ENCODE peak calls at places on chromosome 9, in six cellular contexts. R is activated T-helper 1 cell treated with Interleukin-2 at 50 U/mL for 16 hours; C is stimulated activated naive B cell treated with anti-CD40 and anti-IgM and Interleukin-4, amounts not matched to agents 10 μg/mL and 1 μg/mL and 100 μg/mL, for 72 hours; L is effector memory CD4-positive, alpha-beta T cell; Z is activated CD4-positive, alpha-beta memory T cell treated with anti-CD3 and anti-CD28 coated beads for 36 hours; G is upper lobe of right lung. O is an unnamed sample.

GRCh38 chr9:90290716-90291485 is 351.7 kb downstream of the DIRAS2 start:
- DNase-seq in C (no peak), L (no peak), R (no peak), Z (no peak), G (no peak), O (no peak)

GRCh38 chr9:126491256-126491879 is 122.4 kb upstream of the LMX1B start:
- DNase-seq in R (peak; percentile 24), L (peak; percentile 33), G (no peak), Z (peak; percentile 61), C (no peak), O (peak; percentile 45)

GRCh38 chr9:130431536-130432303 is 13.0 kb upstream of the ASS1 start:
- DNase-seq in R (no peak), L (no peak), C (no peak), Z (no peak), G (no peak), O (no peak)

GRCh38 chr9:128333368-128333969 is 6.9 kb upstream of the SLC27A4 start:
- DNase-seq in G (no peak), Z (no peak), C (no peak), L (no peak), R (no peak), O (no peak)

GRCh38 chr9:89850633-89851325 is 246.0 kb downstream of the GADD45G start:
- DNase-seq in C (no peak), R (no peak), Z (no peak), L (no peak), G (peak; percentile 64), O (peak; percentile 20)

GRCh38 chr9:132878695-132879064 is at the start of gene SPACA9:
- DNase-seq in Z (peak; percentile 53), G (peak; percentile 87), R (no peak), C (no peak), L (peak; percentile 3), O (peak; percentile 15)

GRCh38 chr9:107292811-107293554 is 9.9 kb downstream of the RAD23B start:
- DNase-seq in G (no peak), C (no peak), R (no peak), Z (no peak), L (no peak), O (no peak)

GRCh38 chr9:88235615-88236014 is 97.3 kb upstream of the SPATA31C2 start:
- DNase-seq in Z (no peak), G (no peak), R (no peak), C (no peak), L (no peak), O (no peak)

GRCh38 chr9:124210697-124211096 is 47.1 kb upstream of the NEK6 start:
- DNase-seq in R (no peak), C (peak; percentile 57), L (no peak), G (no peak), Z (peak; percentile 77), O (no peak)

GRCh38 chr9:101130089-101130488 is 101.6 kb downstream of the PLPPR1 start:
- DNase-seq in Z (no peak), L (no peak), C (no peak), G (no peak), R (no peak), O (no peak)

GRCh38 chr9:70120834-70121510 is 77.3 kb downstream of the MAMDC2 start:
- DNase-seq in C (no peak), G (no peak), Z (peak; percentile 15), R (no peak), L (no peak), O (peak; percentile 98)

GRCh38 chr9:32384364-32385134 is at the start of gene ACO1:
- DNase-seq in C (peak; percentile 76), G (peak; percentile 96), R (peak; percentile 81), L (peak; percentile 79), Z (peak; percentile 87), O (peak; percentile 83)

GRCh38 chr9:35689601-35690446 is at the start of gene TPM2:
- DNase-seq in R (no peak), Z (no peak), C (no peak), G (no peak), L (no peak), O (peak; percentile 55)

GRCh38 chr9:93134740-93135444 is 841 bp upstream of the NINJ1 start:
- DNase-seq in L (no peak), Z (no peak), C (no peak), G (no peak), R (no peak), O (no peak)

GRCh38 chr9:133460405-133461175 is 812 bp downstream of the CACFD1 start:
- DNase-seq in G (peak; percentile 89), C (peak; percentile 81), R (peak; percentile 13), Z (peak; percentile 44), L (no peak), O (peak; percentile 19)

GRCh38 chr9:108467653-108468324 is 388.0 kb downstream of the ACTL7B start:
- DNase-seq in R (no peak), G (no peak), L (no peak), C (no peak), Z (no peak), O (no peak)

GRCh38 chr9:137316012-137316981 is 14.2 kb upstream of the NRARP start:
- DNase-seq in L (no peak), R (no peak), G (peak; percentile 70), C (peak; percentile 9), Z (peak; percentile 15), O (peak; percentile 32)

GRCh38 chr9:76401580-76402354 is 7.5 kb upstream of the RFK start:
- DNase-seq in G (no peak), C (no peak), L (no peak), Z (no peak), R (no peak), O (no peak)

GRCh38 chr9:113381909-113382411 is 5.2 kb upstream of the HDHD3 start:
- DNase-seq in L (no peak), R (no peak), G (peak; percentile 38), Z (no peak), C (no peak), O (peak; percentile 26)

GRCh38 chr9:73595036-73595545 is 443.4 kb downstream of the ANXA1 start:
- DNase-seq in Z (no peak), L (no peak), C (no peak), G (no peak), R (no peak), O (no peak)

GRCh38 chr9:88256216-88256615 is 117.9 kb upstream of the SPATA31C2 start:
- DNase-seq in L (no peak), R (no peak), Z (no peak), C (no peak), G (no peak), O (no peak)

GRCh38 chr9:17622166-17622565 is 43.3 kb downstream of the SH3GL2 start:
- DNase-seq in Z (no peak), G (no peak), C (no peak), L (no peak), R (no peak), O (no peak)

GRCh38 chr9:77456829-77457437 is 191.2 kb downstream of the GNA14 start:
- DNase-seq in G (peak; percentile 87), L (peak; percentile 51), Z (peak; percentile 91), R (peak; percentile 56), C (peak; percentile 60), O (peak; percentile 78)

GRCh38 chr9:108709922-108710321 is 145.9 kb downstream of the ACTL7B start:
- DNase-seq in Z (no peak), R (no peak), C (no peak), L (no peak), G (no peak), O (no peak)

GRCh38 chr9:17318821-17319320 is 184.0 kb downstream of the CNTLN start:
- DNase-seq in L (no peak), R (no peak), G (no peak), Z (no peak), C (no peak), O (peak; percentile 21)

GRCh38 chr9:94639996-94640376 is 668 bp upstream of the FBP1 start:
- DNase-seq in G (no peak), L (no peak), Z (no peak), R (no peak), C (no peak), O (no peak)

GRCh38 chr9:1766042-1766441 is 249.1 kb upstream of the SMARCA2 start:
- DNase-seq in L (no peak), G (no peak), R (no peak), C (no peak), Z (no peak), O (no peak)

GRCh38 chr9:125343518-125344284 is 82.1 kb downstream of the GAPVD1 start:
- DNase-seq in C (no peak), L (no peak), R (no peak), G (no peak), Z (no peak), O (peak; percentile 37)

GRCh38 chr9:447230-448025 is 232.8 kb downstream of the DOCK8 start:
- DNase-seq in R (peak; percentile 52), L (peak; percentile 40), Z (peak; percentile 83), G (no peak), C (no peak), O (peak; percentile 97)

GRCh38 chr9:79610019-79610760 is 38.4 kb downstream of the TLE4 start:
- DNase-seq in R (no peak), Z (no peak), G (no peak), C (no peak), L (no peak), O (no peak)

GRCh38 chr9:114449236-114449635 is 56.0 kb downstream of the WHRN start:
- DNase-seq in R (no peak), Z (no peak), C (no peak), G (no peak), L (no peak), O (no peak)

GRCh38 chr9:137163101-137163661 is 6.7 kb downstream of the LRRC26 start:
- DNase-seq in Z (no peak), G (no peak), R (no peak), L (no peak), C (no peak), O (no peak)

GRCh38 chr9:14633906-14634565 is 59.2 kb downstream of the ZDHHC21 start:
- DNase-seq in R (no peak), C (no peak), G (no peak), L (no peak), Z (no peak), O (no peak)

GRCh38 chr9:33159058-33159759 is 7.9 kb downstream of the B4GALT1 start:
- DNase-seq in Z (peak; percentile 69), L (peak; percentile 47), R (no peak), C (no peak), G (peak; percentile 82), O (peak; percentile 62)

O was measured in mammary epithelial cell.